ENCODE peak calls at places on chromosome 13, in seven cellular contexts. T, I, W, S, O, E and R are unnamed samples.
A peak's percentile ranks its signal among the peaks of the same experiment; 100 is the strongest.

GRCh38 chr13:41065098-41065497 is 3.8 kb downstream of the WBP4 start:
- DNase-seq in I (no peak), W (no peak), O (no peak), T (peak; percentile 72), E (no peak), S (no peak), R (no peak)

GRCh38 chr13:55160911-55161310 is 1979.8 kb upstream of the PRR20A start:
- DNase-seq in O (no peak), W (no peak), E (no peak), S (no peak), I (no peak), T (no peak), R (no peak)

GRCh38 chr13:50348402-50348801 is 333.2 kb downstream of the KCNRG start:
- DNase-seq in I (no peak), T (no peak), E (no peak), O (no peak), W (no peak), S (no peak), R (no peak)

GRCh38 chr13:71864094-71864980 is 2.7 kb downstream of the DACH1 start:
- DNase-seq in S (peak; percentile 87), O (no peak), I (peak; percentile 84), W (no peak), E (no peak), T (peak; percentile 17), R (peak; percentile 55)

GRCh38 chr13:43766766-43767165 is 20.0 kb downstream of the ENOX1 start:
- DNase-seq in S (no peak), E (no peak), I (no peak), T (no peak), W (no peak), O (no peak), R (no peak)

GRCh38 chr13:32098275-32098674 is 66.7 kb downstream of the FRY start:
- DNase-seq in T (peak; percentile 69), O (no peak), I (no peak), W (no peak), E (no peak), S (no peak), R (peak; percentile 51)

GRCh38 chr13:59677966-59678814 is 485.5 kb downstream of the DIAPH3 start:
- DNase-seq in E (no peak), O (peak; percentile 59), W (no peak), I (no peak), S (no peak), T (peak; percentile 31), R (no peak)

GRCh38 chr13:60431108-60431700 is 34.2 kb downstream of the TDRD3 start:
- DNase-seq in S (no peak), E (no peak), W (no peak), T (no peak), I (no peak), O (peak; percentile 77), R (no peak)

GRCh38 chr13:74259641-74260040 is 125.4 kb upstream of the KLF12 start:
- DNase-seq in E (no peak), S (no peak), O (no peak), W (no peak), T (no peak), I (no peak), R (no peak)

GRCh38 chr13:23631676-23632622 is 61.7 kb downstream of the TNFRSF19 start:
- DNase-seq in O (no peak), W (no peak), T (no peak), S (no peak), I (no peak), E (no peak), R (no peak)

GRCh38 chr13:58300974-58301681 is 669.6 kb downstream of the PCDH17 start:
- DNase-seq in I (no peak), E (no peak), S (no peak), O (no peak), W (no peak), T (no peak), R (no peak)

GRCh38 chr13:94195715-94196114 is 283.8 kb downstream of the DCT start:
- DNase-seq in S (no peak), I (no peak), T (peak; percentile 62), O (no peak), W (no peak), E (no peak), R (no peak)

GRCh38 chr13:59865398-59865797 is 298.3 kb downstream of the DIAPH3 start:
- DNase-seq in S (no peak), T (no peak), W (no peak), O (no peak), E (no peak), I (no peak), R (no peak)